ENCODE peak calls at places on chromosomes 6 and 20, in seven cellular contexts. Z is tibial nerve, L is GM12892, Q is ovary, H is uterus, V is A549, J is spleen. R is an unnamed sample.

GRCh38 chr6:56246544-56246940 is 838 bp downstream of the COL21A1 start:
- DNase-seq in Z (no peak), L (no peak), Q (no peak), H (no peak), V (no peak), J (no peak), R (no peak)

GRCh38 chr6:7166410-7167293 is 58.9 kb downstream of the RREB1 start:
- DNase-seq in Z (no peak), L (no peak), Q (no peak), H (no peak), V (no peak), J (no peak), R (no peak)

GRCh38 chr6:154386848-154387717 is 30.5 kb upstream of the IPCEF1 start:
- DNase-seq in Z (no peak), L (no peak), Q (no peak), H (no peak), V (peak; percentile 64), J (no peak), R (no peak)

GRCh38 chr6:151186276-151186675 is 53.5 kb upstream of the AKAP12 start:
- DNase-seq in Z (no peak), L (no peak), Q (no peak), H (no peak), V (no peak), J (no peak), R (no peak)

GRCh38 chr6:163179061-163179460 is 235.5 kb upstream of the QKI start:
- DNase-seq in Z (no peak), L (no peak), Q (no peak), H (no peak), V (no peak), J (no peak), R (no peak)

GRCh38 chr6:162856885-162857284 is 129.1 kb downstream of the PACRG start:
- DNase-seq in Z (peak; percentile 52), L (no peak), Q (no peak), H (no peak), V (peak; percentile 43), J (no peak), R (peak; percentile 3)

GRCh38 chr20:58598271-58599015 is 52.6 kb upstream of the STX16 start:
- DNase-seq in Z (peak; percentile 34), L (no peak), Q (peak; percentile 79), H (peak; percentile 68), V (no peak), J (peak; percentile 34), R (no peak)

GRCh38 chr6:105591053-105591452 is 188.2 kb upstream of the PREP start:
- DNase-seq in Z (no peak), L (no peak), Q (no peak), H (no peak), V (peak; percentile 79), J (no peak), R (no peak)

GRCh38 chr6:108621117-108621516 is 60.4 kb downstream of the FOXO3 start:
- DNase-seq in Z (no peak), L (no peak), Q (no peak), H (no peak), V (no peak), J (no peak), R (peak; percentile 26)

GRCh38 chr20:47809561-47809960 is 24.3 kb upstream of the SULF2 start:
- DNase-seq in Z (no peak), L (no peak), Q (no peak), H (peak; percentile 20), V (peak; percentile 13), J (peak; percentile 38), R (no peak)

GRCh38 chr6:94668896-94669295 is 908.4 kb upstream of the MANEA start:
- DNase-seq in Z (no peak), L (no peak), Q (no peak), H (no peak), V (no peak), J (no peak), R (no peak)

GRCh38 chr20:4592316-4593148 is 129.2 kb upstream of the PRND start:
- DNase-seq in Z (no peak), L (peak; percentile 52), Q (peak; percentile 74), H (peak; percentile 53), V (peak; percentile 78), J (peak; percentile 84), R (peak; percentile 59)

GRCh38 chr20:45919536-45919933 is 7.6 kb upstream of the PLTP start:
- DNase-seq in Z (peak; percentile 82), L (no peak), Q (peak; percentile 87), H (peak; percentile 72), V (no peak), J (no peak), R (no peak)

GRCh38 chr6:100468966-100469859 is 4.5 kb upstream of the SIM1 start:
- DNase-seq in Z (no peak), L (no peak), Q (no peak), H (no peak), V (no peak), J (no peak), R (no peak)

GRCh38 chr6:25485820-25486559 is 166.0 kb upstream of the SCGN start:
- DNase-seq in Z (no peak), L (no peak), Q (no peak), H (peak; percentile 21), V (no peak), J (no peak), R (no peak)

GRCh38 chr6:70312165-70312564 is 9.3 kb upstream of the COL9A1 start:
- DNase-seq in Z (no peak), L (no peak), Q (no peak), H (no peak), V (no peak), J (no peak), R (peak; percentile 12)

GRCh38 chr6:41302638-41303037 is 16.2 kb upstream of the TREM1 start:
- DNase-seq in Z (no peak), L (no peak), Q (no peak), H (no peak), V (no peak), J (no peak), R (no peak)

GRCh38 chr6:12324096-12324495 is 33.9 kb downstream of the EDN1 start:
- DNase-seq in Z (no peak), L (no peak), Q (no peak), H (no peak), V (peak; percentile 99), J (no peak), R (peak; percentile 52)

GRCh38 chr6:47096233-47096887 is 54.2 kb upstream of the ADGRF1 start:
- DNase-seq in Z (no peak), L (no peak), Q (no peak), H (no peak), V (no peak), J (no peak), R (no peak)

GRCh38 chr6:121550491-121551010 is 115.1 kb downstream of the GJA1 start:
- DNase-seq in Z (no peak), L (no peak), Q (no peak), H (no peak), V (no peak), J (no peak), R (no peak)

GRCh38 chr6:111609827-111610526 is 4.3 kb upstream of the TRAF3IP2 start:
- DNase-seq in Z (no peak), L (no peak), Q (no peak), H (no peak), V (no peak), J (no peak), R (no peak)

GRCh38 chr20:35907017-35907685 is 47.2 kb downstream of the SCAND1 start:
- DNase-seq in Z (no peak), L (no peak), Q (no peak), H (no peak), V (no peak), J (no peak), R (no peak)

GRCh38 chr20:62555642-62556420 is 80.0 kb upstream of the GATA5 start:
- DNase-seq in Z (no peak), L (no peak), Q (no peak), H (no peak), V (no peak), J (no peak), R (no peak)
- TF ChIP-seq POLR2A in Z (no peak), L (no peak), Q (no peak), H (no peak), V (no peak), J (no peak), R (no peak)

GRCh38 chr6:3363296-3364025 is 93.4 kb downstream of the SLC22A23 start:
- DNase-seq in Z (no peak), L (no peak), Q (no peak), H (no peak), V (no peak), J (no peak), R (no peak)
- TF ChIP-seq POLR2A in Z (no peak), L (no peak), Q (no peak), H (no peak), V (no peak), J (no peak), R (no peak)

GRCh38 chr6:28736121-28736520 is 187.7 kb downstream of the TRIM27 start:
- DNase-seq in Z (no peak), L (no peak), Q (no peak), H (no peak), V (no peak), J (no peak), R (no peak)

GRCh38 chr6:28737750-28738395 is 185.9 kb downstream of the TRIM27 start:
- DNase-seq in Z (no peak), L (no peak), Q (no peak), H (no peak), V (no peak), J (no peak), R (no peak)

GRCh38 chr6:28732052-28732451 is 191.7 kb downstream of the TRIM27 start:
- DNase-seq in Z (no peak), L (no peak), Q (no peak), H (no peak), V (no peak), J (no peak), R (no peak)

GRCh38 chr6:28738396-28738765 is 185.4 kb downstream of the TRIM27 start:
- DNase-seq in Z (no peak), L (no peak), Q (no peak), H (no peak), V (no peak), J (no peak), R (no peak)

GRCh38 chr6:28734443-28734959 is 189.3 kb downstream of the TRIM27 start:
- DNase-seq in Z (no peak), L (no peak), Q (no peak), H (no peak), V (no peak), J (no peak), R (no peak)
- TF ChIP-seq POLR2A in Z (no peak), L (no peak), Q (no peak), H (no peak), V (no peak), J (no peak), R (no peak)

DNA sequence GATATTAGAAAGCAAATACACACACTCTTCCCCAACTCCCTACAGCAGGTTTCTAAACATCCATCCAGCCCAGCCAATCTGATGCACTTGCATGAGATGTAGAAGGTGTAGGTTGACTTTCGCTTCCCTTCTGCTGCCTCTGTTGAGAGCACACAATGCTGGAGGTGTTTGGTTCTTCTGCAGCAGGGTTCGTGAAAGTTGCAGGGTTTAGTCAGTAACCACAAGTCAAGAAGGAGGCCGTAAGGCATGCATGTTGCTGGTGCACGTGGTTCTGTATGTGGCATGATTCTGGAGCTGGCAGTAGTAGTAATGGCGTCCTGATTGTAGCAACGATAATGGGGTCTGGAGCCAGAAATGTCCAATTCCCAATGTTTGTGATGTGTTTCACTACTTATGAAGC is 53.0 kb downstream of the DEK start:
- DNase-seq in Z (no peak), L (peak; percentile 40), Q (no peak), H (no peak), V (no peak), J (no peak), R (no peak)
- TF ChIP-seq POLR2A in Z (no peak), L (peak; percentile 32), Q (no peak), H (no peak), V (no peak), J (no peak), R (no peak)

R was measured in H54.